ENCODE peak calls at places on chromosomes 12 and 14, in four cellular contexts. One of them, this sample, is unnamed.

GRCh38 chr12:13390381-13390856 is 193.9 kb downstream of the EMP1 start:
- DNase-seq in psoas muscle: peak; percentile 87
- DNase-seq in A673: peak; percentile 47
- DNase-seq in astrocyte: peak; percentile 55
- DNase-seq in this sample: no peak

GRCh38 chr12:60148109-60148508 is 552.3 kb downstream of the SLC16A7 start:
- DNase-seq in psoas muscle: no peak
- DNase-seq in A673: no peak
- DNase-seq in astrocyte: peak; percentile 97
- DNase-seq in this sample: no peak

GRCh38 chr14:77268989-77269595 is 1.9 kb downstream of the NGB start:
- DNase-seq in psoas muscle: no peak
- DNase-seq in A673: no peak
- DNase-seq in astrocyte: no peak
- DNase-seq in this sample: peak; percentile 67

GRCh38 chr14:43692706-43693105 is 814.4 kb downstream of the FSCB start:
- DNase-seq in psoas muscle: no peak
- DNase-seq in A673: no peak
- DNase-seq in astrocyte: no peak
- DNase-seq in this sample: no peak

GRCh38 chr12:53752651-53753050 is 872 bp upstream of the CISTR start:
- DNase-seq in psoas muscle: no peak
- DNase-seq in A673: no peak
- DNase-seq in astrocyte: no peak
- DNase-seq in this sample: no peak

GRCh38 chr12:94832780-94833760 is 170.4 kb downstream of the NDUFA12 start:
- DNase-seq in psoas muscle: no peak
- DNase-seq in A673: peak; percentile 25
- DNase-seq in astrocyte: peak; percentile 26
- DNase-seq in this sample: peak; percentile 87

GRCh38 chr12:46107591-46107990 is 117.2 kb upstream of the SCAF11 start:
- DNase-seq in psoas muscle: no peak
- DNase-seq in A673: no peak
- DNase-seq in astrocyte: no peak
- DNase-seq in this sample: no peak

GRCh38 chr12:130613131-130613530 is 103.0 kb downstream of the RIMBP2 start:
- DNase-seq in psoas muscle: no peak
- DNase-seq in A673: no peak
- DNase-seq in astrocyte: no peak
- DNase-seq in this sample: peak; percentile 46

GRCh38 chr14:100317897-100318808 is 5.0 kb upstream of the SLC25A47 start:
- DNase-seq in psoas muscle: peak; percentile 78
- DNase-seq in A673: peak; percentile 77
- DNase-seq in astrocyte: peak; percentile 14
- DNase-seq in this sample: peak; percentile 91

GRCh38 chr14:67228325-67228984 is 12.8 kb upstream of the PALS1 start:
- DNase-seq in psoas muscle: no peak
- DNase-seq in A673: peak; percentile 26
- DNase-seq in astrocyte: peak; percentile 15
- DNase-seq in this sample: no peak

GRCh38 chr12:2893007-2893406 is 2.3 kb downstream of the TULP3 start:
- DNase-seq in psoas muscle: peak; percentile 29
- DNase-seq in A673: peak; percentile 30
- DNase-seq in astrocyte: peak; percentile 88
- DNase-seq in this sample: no peak
- H3K4me3 ChIP-seq in psoas muscle: no peak overlapping the region
- H3K4me3 ChIP-seq in A673: no peak overlapping the region
- H3K4me3 ChIP-seq in astrocyte: no peak overlapping the region
- H3K4me3 ChIP-seq in this sample: no peak overlapping the region

GRCh38 chr12:109385339-109386078 is 37.8 kb downstream of the MYO1H start:
- DNase-seq in psoas muscle: peak; percentile 29
- DNase-seq in A673: peak; percentile 59
- DNase-seq in astrocyte: peak; percentile 31
- DNase-seq in this sample: peak; percentile 52
- H3K27ac ChIP-seq in psoas muscle: no peak overlapping the region
- H3K27ac ChIP-seq in A673: no peak overlapping the region
- H3K27ac ChIP-seq in astrocyte: no peak overlapping the region
- H3K27ac ChIP-seq in this sample: no peak overlapping the region

DNA sequence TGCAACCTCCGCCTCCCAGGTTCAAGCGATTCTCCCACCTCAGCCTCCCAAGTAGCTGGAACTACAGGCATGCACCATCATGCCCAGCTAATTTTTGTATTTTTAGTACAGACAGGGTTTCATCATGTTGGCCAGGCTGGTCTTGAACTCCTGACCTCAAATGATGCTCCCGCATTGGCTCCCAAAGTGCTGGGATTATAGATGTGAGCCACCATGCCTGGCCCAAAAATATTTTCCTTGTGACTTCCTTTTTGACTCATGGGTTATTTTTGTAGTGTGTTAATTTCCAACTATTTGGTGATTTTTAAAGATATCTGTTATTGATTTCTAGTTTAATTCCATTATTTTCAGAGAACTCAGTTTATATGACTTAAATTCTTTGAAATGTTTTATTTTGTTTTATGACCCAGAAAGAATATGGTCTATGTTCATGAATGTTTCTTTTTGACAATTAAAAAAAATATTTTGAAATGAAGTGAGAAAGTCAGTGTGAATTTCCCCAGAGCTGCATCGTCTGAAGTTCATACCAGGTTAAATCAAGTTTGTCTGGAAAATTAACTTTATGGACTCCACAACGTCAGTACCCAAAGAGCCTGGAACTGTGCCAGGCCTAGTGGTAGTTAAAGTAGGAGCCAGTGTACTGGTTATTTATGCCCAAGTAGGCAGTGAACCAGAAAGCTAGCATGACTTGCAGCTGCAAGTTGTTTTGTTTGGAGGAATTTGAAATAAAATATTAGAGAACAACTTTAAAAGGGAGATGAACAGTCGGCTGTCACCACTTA is 2.8 kb upstream of the CDKL1 start:
- DNase-seq in psoas muscle: no peak
- DNase-seq in A673: peak; percentile 56
- DNase-seq in astrocyte: peak; percentile 11
- DNase-seq in this sample: no peak
- TF ChIP-seq CTCF in psoas muscle: no peak
- TF ChIP-seq CTCF in A673: no peak
- TF ChIP-seq CTCF in astrocyte: no peak
- TF ChIP-seq CTCF in this sample: no peak

GRCh38 chr14:24198845-24199524 is 3.7 kb upstream of the TM9SF1 start:
- DNase-seq in psoas muscle: no peak
- DNase-seq in A673: no peak
- DNase-seq in astrocyte: no peak
- DNase-seq in this sample: no peak
- H3K4me3 ChIP-seq in psoas muscle: no peak overlapping the region
- H3K4me3 ChIP-seq in A673: no peak overlapping the region
- H3K4me3 ChIP-seq in astrocyte: no peak overlapping the region
- H3K4me3 ChIP-seq in this sample: no peak overlapping the region

GRCh38 chr14:63727736-63728728 is at the start of gene SGPP1:
- DNase-seq in psoas muscle: peak; percentile 84
- DNase-seq in A673: peak; percentile 84
- DNase-seq in astrocyte: peak; percentile 43
- DNase-seq in this sample: peak; percentile 90
- H3K27ac ChIP-seq in psoas muscle: peak within 1 kb of the TSS; percentile 91
- H3K27ac ChIP-seq in A673: peak within 1 kb of the TSS; percentile 79
- H3K27ac ChIP-seq in astrocyte: peak within 1 kb of the TSS; percentile 65
- H3K27ac ChIP-seq in this sample: no peak within 1 kb of the TSS

DNA sequence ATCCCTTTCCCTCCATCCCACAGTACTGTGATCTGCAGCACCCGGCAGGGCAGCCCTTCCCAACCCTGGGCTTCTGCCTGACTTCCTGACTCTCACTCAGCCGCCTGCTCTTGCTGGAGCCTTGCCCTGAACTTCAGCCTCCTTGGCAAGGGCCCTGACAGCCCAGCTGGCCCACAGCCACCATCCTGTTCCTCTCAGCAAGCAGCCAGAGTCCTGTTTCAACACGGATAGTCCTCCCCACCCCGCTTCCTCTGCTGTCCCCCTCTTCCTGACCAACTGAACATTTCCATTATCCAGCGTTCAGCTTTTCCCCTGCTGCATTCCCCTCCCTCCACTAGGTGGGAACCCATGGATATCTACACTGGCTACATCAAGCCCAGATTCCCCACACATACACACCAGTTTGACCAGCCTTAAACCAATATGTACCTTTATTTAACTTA is 74.0 kb upstream of the MDM1 start:
- DNase-seq in psoas muscle: peak; percentile 92
- DNase-seq in A673: peak; percentile 43
- DNase-seq in astrocyte: peak; percentile 79
- DNase-seq in this sample: peak; percentile 74
- TF ChIP-seq CTCF in psoas muscle: peak; percentile 38
- TF ChIP-seq CTCF in A673: peak; percentile 48
- TF ChIP-seq CTCF in astrocyte: peak; percentile 30
- TF ChIP-seq CTCF in this sample: peak; percentile 70

DNA sequence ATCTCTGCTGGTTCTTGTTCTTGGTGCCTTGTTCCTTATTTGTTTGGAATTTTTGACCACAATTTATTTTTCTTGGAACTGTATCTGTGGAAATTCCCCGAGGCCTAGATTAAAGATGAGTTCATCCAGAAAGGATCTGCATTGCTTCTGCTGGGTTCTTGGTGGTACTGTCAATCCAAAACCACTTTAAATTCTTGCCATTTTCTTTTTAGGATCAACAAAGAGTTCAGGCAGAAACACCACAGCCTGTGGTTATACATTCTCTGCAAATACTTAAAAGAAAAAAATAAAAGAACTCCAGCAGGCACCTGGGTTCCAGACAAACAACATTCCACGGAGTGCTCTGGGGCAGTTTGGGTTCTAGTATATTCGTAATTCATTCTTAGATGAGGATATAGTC is 6.0 kb upstream of the VAMP1 start:
- DNase-seq in psoas muscle: no peak
- DNase-seq in A673: no peak
- DNase-seq in astrocyte: peak; percentile 89
- DNase-seq in this sample: no peak
- H3K4me3 ChIP-seq in psoas muscle: no peak overlapping the region
- H3K4me3 ChIP-seq in A673: no peak overlapping the region
- H3K4me3 ChIP-seq in astrocyte: no peak overlapping the region
- H3K4me3 ChIP-seq in this sample: no peak overlapping the region

This sample was measured in endodermal cell.